ENCODE peak calls at places on chromosomes 13 and 19, in five cellular contexts. S is nephron progenitor cell; C is right atrium auricular region; V is CD8-positive, alpha-beta T cell; O is right lobe of liver. G is an unnamed sample.

GRCh38 chr19:50793558-50794065 is 3.4 kb downstream of the ACP4 start:
- DNase-seq in C (no peak), O (no peak), V (no peak), S (no peak), G (no peak)

GRCh38 chr13:41145136-41145908 is 12.7 kb upstream of the KBTBD6 start:
- DNase-seq in S (no peak), V (no peak), C (no peak), O (no peak), G (no peak)

GRCh38 chr19:57947088-57947418 is 453 bp downstream of the ZNF256 start:
- DNase-seq in V (peak; percentile 21), O (no peak), S (no peak), C (no peak), G (no peak)

GRCh38 chr19:23554548-23554947 is 132.5 kb downstream of the ZNF675 start:
- DNase-seq in O (no peak), V (no peak), C (no peak), S (no peak), G (no peak)

GRCh38 chr13:75485286-75486062 is 3.5 kb upstream of the TBC1D4 start:
- DNase-seq in C (no peak), O (no peak), V (no peak), S (no peak), G (no peak)

GRCh38 chr13:42393573-42394360 is 121.8 kb downstream of the AKAP11 start:
- DNase-seq in V (no peak), O (no peak), S (no peak), C (no peak), G (no peak)

GRCh38 chr13:20654156-20654555 is 49.3 kb upstream of the IL17D start:
- DNase-seq in V (no peak), C (no peak), S (no peak), O (no peak), G (no peak)

GRCh38 chr13:113166266-113166665 is 7.8 kb downstream of the PROZ start:
- DNase-seq in C (no peak), O (no peak), S (no peak), V (no peak), G (no peak)

GRCh38 chr13:108332791-108333190 is 63.3 kb downstream of the TNFSF13B start:
- DNase-seq in S (no peak), O (no peak), C (no peak), V (no peak), G (no peak)

GRCh38 chr19:51978882-51979281 is 7.8 kb downstream of the ZNF350 start:
- DNase-seq in S (no peak), C (no peak), V (no peak), O (no peak), G (no peak)

GRCh38 chr13:74761794-74762193 is 627.6 kb upstream of the KLF12 start:
- DNase-seq in O (no peak), S (no peak), V (no peak), C (no peak), G (no peak)

GRCh38 chr13:73939603-73940002 is 194.6 kb downstream of the KLF12 start:
- DNase-seq in O (no peak), S (no peak), C (no peak), V (no peak), G (no peak)

GRCh38 chr19:5850743-5851293 is 431 bp downstream of the FUT3 start:
- DNase-seq in V (no peak), C (no peak), S (no peak), O (no peak), G (no peak)

GRCh38 chr19:50233308-50233910 is 30.0 kb downstream of the MYH14 start:
- DNase-seq in C (no peak), O (no peak), V (no peak), S (no peak), G (no peak)

GRCh38 chr19:45847661-45848060 is 15.3 kb downstream of the SYMPK start:
- DNase-seq in S (no peak), O (no peak), C (no peak), V (no peak), G (no peak)

GRCh38 chr13:46176756-46177155 is 5.2 kb downstream of the LCP1 start:
- DNase-seq in C (no peak), O (no peak), V (no peak), S (no peak), G (no peak)

GRCh38 chr19:49113762-49114629 is at the start of gene LIN7B:
- DNase-seq in C (no peak), O (peak; percentile 72), S (peak; percentile 81), V (peak; percentile 74), G (peak; percentile 76)

GRCh38 chr19:17843428-17843827 is 4.4 kb downstream of the JAK3 start:
- DNase-seq in C (no peak), O (no peak), S (no peak), V (no peak), G (no peak)

GRCh38 chr19:40377876-40378385 is 12.1 kb downstream of the HIPK4 start:
- DNase-seq in C (no peak), S (no peak), O (no peak), V (no peak), G (no peak)

GRCh38 chr19:40379446-40380198 is 10.4 kb downstream of the HIPK4 start:
- DNase-seq in S (no peak), V (no peak), O (no peak), C (no peak), G (no peak)

GRCh38 chr19:40376286-40376862 is 13.6 kb downstream of the HIPK4 start:
- DNase-seq in O (no peak), V (no peak), C (no peak), S (no peak), G (no peak)

GRCh38 chr19:40380199-40381037 is 9.6 kb downstream of the HIPK4 start:
- DNase-seq in C (no peak), V (no peak), O (no peak), S (no peak), G (no peak)

DNA sequence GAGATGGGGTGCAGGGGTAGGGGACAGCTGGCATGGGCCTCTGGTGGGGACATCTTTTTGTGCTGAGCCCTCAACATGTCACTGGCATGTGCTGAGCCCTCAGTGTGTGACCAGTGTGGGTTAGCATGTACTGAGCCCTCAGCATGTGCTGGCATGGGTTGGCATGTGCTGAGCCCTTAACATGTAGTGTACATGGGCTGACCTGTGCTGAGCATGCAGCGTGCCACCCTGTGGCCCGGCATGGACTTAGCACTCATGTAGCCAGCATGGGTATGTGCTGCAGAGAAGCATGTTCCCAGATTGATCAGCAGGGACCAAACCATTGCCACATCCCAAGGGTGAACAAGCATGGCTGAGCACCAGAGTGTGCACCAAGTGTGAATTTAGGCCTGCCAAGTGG is 11.5 kb downstream of the HIPK4 start:
- DNase-seq in V (no peak), O (no peak), C (no peak), S (no peak), G (no peak)
- TF ChIP-seq CTCF in V (no peak), O (no peak), C (no peak), S (no peak), G (no peak)

GRCh38 chr19:708154-709141 is at the start of gene PALM:
- DNase-seq in V (no peak), S (peak; percentile 74), O (no peak), C (no peak), G (peak; percentile 52)
- TF ChIP-seq CTCF in V (no peak), S (no peak), O (peak; percentile 16), C (peak; percentile 38), G (peak; percentile 40)

DNA sequence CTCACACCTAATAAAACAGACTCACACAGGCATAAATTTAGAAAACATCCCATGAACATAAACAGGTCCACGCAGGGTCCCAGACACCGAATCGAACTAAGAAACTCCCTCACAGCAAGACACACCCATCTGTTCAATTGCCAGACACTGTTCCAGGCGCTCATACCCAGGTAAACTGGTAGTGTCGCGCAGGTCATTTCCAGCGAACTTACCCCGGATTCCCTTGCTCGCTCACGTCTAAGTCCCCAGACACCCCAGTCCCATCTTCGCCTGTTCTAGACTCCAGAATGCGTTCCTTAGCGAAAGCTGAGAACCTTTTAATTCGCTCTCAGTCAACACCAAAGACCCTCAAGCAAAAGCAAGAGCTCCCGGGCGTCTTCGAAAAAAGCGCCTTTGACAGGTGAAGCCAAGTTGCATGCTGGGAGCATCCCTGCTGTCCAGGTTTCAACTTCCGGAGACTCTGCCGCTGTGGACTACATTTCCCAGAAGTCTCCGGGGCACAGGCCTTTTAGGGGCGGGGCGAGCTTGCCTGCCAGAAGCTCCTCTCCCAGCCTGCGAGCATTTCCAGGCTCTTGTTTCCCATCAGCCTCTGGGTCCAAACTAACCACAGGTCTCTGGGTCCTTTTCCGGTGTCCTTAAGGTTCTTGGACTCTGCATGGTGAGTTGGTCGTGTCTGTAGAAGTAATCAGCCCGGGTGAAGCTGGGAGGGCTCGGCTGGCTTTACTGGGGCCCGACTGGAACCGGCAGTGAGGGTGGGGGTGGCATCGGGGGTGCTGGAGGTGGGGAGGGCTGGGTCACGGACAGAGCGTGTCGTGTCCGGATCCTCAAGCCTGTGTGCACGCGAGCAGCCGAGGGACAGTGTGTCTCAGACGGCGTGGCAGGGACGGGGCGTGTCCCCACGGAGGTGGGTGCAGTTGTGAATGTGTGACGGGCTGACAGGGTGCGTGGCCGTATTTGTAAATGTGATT is at the start of gene ZNF283:
- DNase-seq in S (peak; percentile 88), C (peak; percentile 88), O (peak; percentile 85), V (peak; percentile 76), G (peak; percentile 87)
- TF ChIP-seq CTCF in S (no peak), C (no peak), O (no peak), V (no peak), G (no peak)

DNA sequence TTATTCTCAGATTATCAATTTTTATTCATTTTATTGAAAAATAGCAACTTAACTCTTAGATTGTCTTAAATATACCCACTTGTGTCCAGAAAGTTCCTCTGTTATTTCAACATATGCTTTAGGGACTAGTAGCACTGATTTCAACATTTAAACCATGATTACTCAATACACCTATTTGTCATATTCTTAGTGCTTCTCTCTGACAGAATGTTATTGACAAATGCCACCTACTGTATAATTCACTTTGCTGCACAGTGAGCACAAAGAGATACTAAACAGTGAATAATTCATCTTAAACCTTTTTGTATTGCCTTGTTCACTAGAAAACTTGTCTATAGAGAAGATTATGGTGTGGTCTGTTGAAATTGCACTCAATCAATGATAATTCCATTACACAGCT is 692.6 kb downstream of the PCDH17 start:
- DNase-seq in S (no peak), O (no peak), C (no peak), V (no peak), G (no peak)
- TF ChIP-seq CTCF in S (no peak), O (peak; percentile 39), C (no peak), V (no peak), G (no peak)

DNA sequence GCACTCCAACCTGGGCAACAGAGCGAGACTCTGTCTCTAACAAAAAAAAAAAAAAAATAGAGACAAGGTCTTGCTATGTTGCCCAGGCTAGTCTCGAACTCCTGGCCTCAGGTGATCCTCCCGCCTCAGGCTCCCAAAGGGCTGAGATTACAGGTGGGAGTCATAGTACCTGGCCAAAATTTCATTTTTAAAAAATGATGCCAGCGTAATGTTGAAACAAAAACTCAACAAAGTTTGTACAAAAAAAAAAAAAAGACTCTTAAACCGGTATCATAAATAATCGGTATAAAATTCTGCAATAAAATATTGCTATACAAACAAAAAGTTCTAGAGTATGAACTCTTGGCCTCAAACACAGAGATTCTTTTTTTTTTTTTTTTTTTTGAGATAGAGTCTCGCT is 3.5 kb downstream of the GMFG start:
- DNase-seq in S (no peak), C (no peak), V (no peak), O (no peak), G (no peak)
- TF ChIP-seq CTCF in S (no peak), C (no peak), V (no peak), O (no peak), G (no peak)

DNA sequence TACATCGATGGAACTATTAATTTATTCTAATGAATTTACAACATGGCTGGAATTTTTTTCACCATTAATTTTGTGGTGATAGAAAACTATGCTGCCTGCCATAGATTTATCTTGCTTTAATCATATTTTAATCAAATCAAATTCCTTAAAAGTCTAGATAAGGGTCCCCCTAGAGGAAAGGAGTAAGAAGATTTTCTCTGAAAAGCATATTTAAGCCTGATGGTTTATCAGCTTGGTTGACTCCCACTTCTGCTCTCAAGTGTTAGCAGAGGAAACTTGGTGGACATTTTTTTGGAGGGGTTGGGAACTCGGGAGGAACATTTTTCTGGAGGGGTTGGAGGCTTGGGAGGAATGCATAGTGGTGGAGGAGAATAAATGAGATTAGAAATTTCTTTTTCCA is 253.3 kb downstream of the KCNRG start:
- DNase-seq in V (no peak), S (no peak), C (no peak), O (no peak), G (no peak)
- TF ChIP-seq CTCF in V (no peak), S (no peak), C (no peak), O (no peak), G (no peak)